ENCODE peak calls at places on chromosomes 1 and 21, in four cellular contexts. I, W, E and A are unnamed samples.

GRCh38 chr1:19038096-19038495 is 81.6 kb upstream of the IFFO2 start:
- DNase-seq in I (no peak), W (no peak), E (no peak), A (no peak)

GRCh38 chr1:153122831-153123421 is 9.6 kb upstream of the SPRR2F start:
- DNase-seq in I (no peak), W (peak), E (peak), A (no peak)

GRCh38 chr1:30809514-30810263 is 52.1 kb upstream of the LAPTM5 start:
- DNase-seq in I (peak), W (no peak), E (no peak), A (no peak)

GRCh38 chr1:6197746-6198427 is 1.5 kb downstream of the RPL22 start:
- DNase-seq in I (no peak), W (no peak), E (no peak), A (no peak)

GRCh38 chr1:6446665-6447015 is 19.3 kb downstream of the TNFRSF25 start:
- DNase-seq in I (no peak), W (no peak), E (no peak), A (no peak)

GRCh38 chr1:231395051-231395995 is 26.8 kb downstream of the EGLN1 start:
- DNase-seq in I (no peak), W (no peak), E (no peak), A (no peak)

GRCh38 chr21:17387030-17387617 is 125.7 kb upstream of the CXADR start:
- DNase-seq in I (peak), W (peak), E (no peak), A (peak)

GRCh38 chr1:183238071-183238470 is 52.0 kb downstream of the LAMC2 start:
- DNase-seq in I (no peak), W (no peak), E (no peak), A (no peak)

GRCh38 chr1:154812911-154813816 is 56.9 kb downstream of the KCNN3 start:
- DNase-seq in I (peak), W (no peak), E (no peak), A (no peak)

GRCh38 chr1:167797005-167797404 is 75.2 kb downstream of the MPZL1 start:
- DNase-seq in I (no peak), W (no peak), E (no peak), A (no peak)

GRCh38 chr21:25573409-25574206 is 33.7 kb downstream of the MRPL39 start:
- DNase-seq in I (peak), W (peak), E (no peak), A (peak)

GRCh38 chr1:45586769-45587168 is 2.9 kb downstream of the NASP start:
- DNase-seq in I (no peak), W (no peak), E (peak), A (no peak)

GRCh38 chr1:5651964-5652751 is 340.1 kb downstream of the NPHP4 start:
- DNase-seq in I (no peak), W (no peak), E (no peak), A (peak)

GRCh38 chr1:21337010-21337437 is 46.8 kb upstream of the ECE1 start:
- DNase-seq in I (no peak), W (no peak), E (no peak), A (no peak)

GRCh38 chr1:21339402-21340229 is 49.4 kb upstream of the ECE1 start:
- DNase-seq in I (no peak), W (no peak), E (no peak), A (no peak)

GRCh38 chr1:21337459-21337930 is 47.2 kb upstream of the ECE1 start:
- DNase-seq in I (no peak), W (no peak), E (no peak), A (no peak)

GRCh38 chr1:21338568-21339401 is 48.5 kb upstream of the ECE1 start:
- DNase-seq in I (no peak), W (no peak), E (no peak), A (no peak)

DNA sequence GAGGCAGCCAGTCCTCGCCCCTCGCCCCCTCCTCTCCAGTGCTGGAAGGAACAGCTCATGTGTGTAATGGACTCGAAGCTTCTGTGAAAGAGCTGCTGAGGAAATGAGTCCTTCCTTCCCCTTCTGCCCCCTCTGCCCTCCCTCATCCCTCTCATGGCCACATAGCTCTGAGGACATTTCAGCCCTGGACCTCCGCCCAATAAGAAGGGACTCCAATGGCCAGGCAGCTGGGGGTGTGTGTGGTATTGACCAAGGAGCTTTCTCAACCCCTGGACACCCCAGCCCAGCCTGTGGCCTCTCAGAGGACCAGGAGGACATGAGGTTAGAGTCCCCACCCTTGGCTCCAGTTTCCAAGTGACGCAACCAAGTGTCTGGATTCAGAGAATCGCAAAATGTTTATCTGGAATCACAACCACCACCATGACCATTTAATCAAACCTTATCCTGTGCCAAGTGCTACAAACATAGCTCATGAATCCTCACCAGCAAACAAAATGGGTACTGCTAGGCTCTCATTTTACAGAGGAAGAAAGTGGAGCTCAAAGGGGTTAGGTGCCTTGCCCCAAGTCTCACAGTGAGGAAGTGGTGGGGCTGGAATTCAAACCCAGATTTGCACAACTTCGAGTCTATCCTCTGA is 47.8 kb upstream of the ECE1 start:
- DNase-seq in I (no peak), W (no peak), E (no peak), A (no peak)
- TF ChIP-seq EP300 in I (no peak), W (no peak), E (no peak), A (no peak)

GRCh38 chr1:164683235-164683634 is 124.3 kb downstream of the PBX1 start:
- DNase-seq in I (no peak), W (no peak), E (no peak), A (no peak)
- TF ChIP-seq POLR2AphosphoS5 in I (no peak), W (no peak), E (no peak), A (no peak)

GRCh38 chr1:20137055-20137454 is 2.1 kb upstream of the PLA2G2F start:
- DNase-seq in I (no peak), W (no peak), E (no peak), A (no peak)
- TF ChIP-seq NRF1 in I (no peak), W (no peak), E (no peak), A (no peak)

GRCh38 chr1:112341986-112342385 is 54.0 kb upstream of the CTTNBP2NL start:
- DNase-seq in I (no peak), W (no peak), E (no peak), A (no peak)
- TF ChIP-seq EP300 in I (no peak), W (no peak), E (no peak), A (no peak)

GRCh38 chr21:42513985-42514882 is 582 bp downstream of the SLC37A1 start:
- DNase-seq in I (peak), W (no peak), E (peak), A (peak)
- TF ChIP-seq POLR2AphosphoS5 in I (no peak), W (peak), E (no peak), A (no peak)

DNA sequence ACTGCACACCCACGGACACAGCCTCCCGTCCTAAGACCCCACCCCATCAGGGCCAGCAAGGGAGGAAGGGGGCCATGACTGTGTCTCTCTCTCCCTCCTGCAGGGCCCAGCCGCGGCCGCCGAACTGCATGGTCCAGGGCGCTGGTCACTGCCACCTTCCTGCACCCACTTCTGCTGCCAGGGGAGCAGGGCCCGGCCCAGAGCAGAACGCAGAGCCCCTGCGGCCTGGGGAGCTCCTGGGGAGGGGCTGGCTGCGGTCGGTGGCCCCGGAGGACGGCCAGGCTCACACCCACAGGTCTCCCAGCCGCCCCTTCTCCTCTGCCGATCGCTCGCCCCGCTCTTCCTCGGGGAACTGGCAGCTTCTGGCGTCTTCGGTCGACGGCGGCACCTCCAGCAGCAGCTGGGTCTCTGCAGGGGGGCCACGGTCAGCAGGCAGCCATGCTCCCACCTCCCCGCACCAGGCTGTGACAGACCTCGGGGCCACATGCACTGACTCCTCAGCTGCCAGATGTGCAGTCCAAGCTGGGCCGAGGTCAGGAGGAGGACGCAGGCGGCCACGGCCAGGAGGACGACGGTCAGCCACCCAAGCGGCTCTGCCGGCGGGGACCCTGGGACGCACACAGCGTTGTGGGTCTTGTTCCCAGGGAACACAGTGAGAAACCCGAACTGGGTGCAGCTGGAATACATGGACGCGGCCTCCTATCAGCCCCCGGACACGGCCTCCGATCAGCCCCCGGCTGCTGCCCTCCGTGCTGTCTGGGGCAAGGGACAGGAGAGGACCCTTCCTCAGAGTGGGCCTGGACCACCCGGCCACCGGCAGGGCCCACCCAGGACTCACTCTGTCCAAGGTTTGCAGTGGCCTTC is 2.6 kb downstream of the TNFRSF18 start:
- DNase-seq in I (no peak), W (no peak), E (peak), A (peak)
- TF ChIP-seq NRF1 in I (no peak), W (no peak), E (no peak), A (no peak)

GRCh38 chr21:38950388-38951094 is 144.8 kb downstream of the ETS2 start:
- DNase-seq in I (no peak), W (no peak), E (no peak), A (no peak)
- TF ChIP-seq EP300 in I (no peak), W (no peak), E (no peak), A (no peak)

GRCh38 chr1:192516776-192517297 is 58.7 kb upstream of the RGS1 start:
- DNase-seq in I (no peak), W (peak), E (no peak), A (no peak)
- TF ChIP-seq POLR2AphosphoS5 in I (no peak), W (peak), E (no peak), A (no peak)

GRCh38 chr1:99672500-99673213 is 26.7 kb downstream of the PALMD start:
- DNase-seq in I (no peak), W (no peak), E (no peak), A (no peak)
- TF ChIP-seq NRF1 in I (no peak), W (no peak), E (no peak), A (no peak)

GRCh38 chr1:203465943-203466342 is 9.7 kb upstream of the PRELP start:
- DNase-seq in I (no peak), W (no peak), E (no peak), A (no peak)
- TF ChIP-seq EP300 in I (no peak), W (no peak), E (no peak), A (no peak)